ENCODE peak calls at places on chromosomes 4 and X, in four cellular contexts. Y, N, Q and E are unnamed samples.

GRCh38 chrX:41180194-41180902 is 95.1 kb downstream of the USP9X start:
- DNase-seq in N (peak; percentile 21), Y (peak; percentile 57), Q (peak; percentile 32), E (no peak)

GRCh38 chr4:123891901-123892300 is 495.3 kb downstream of the SPRY1 start:
- DNase-seq in Q (no peak), N (no peak), Y (no peak), E (no peak)

GRCh38 chrX:138745215-138745614 is 33.7 kb upstream of the FGF13 start:
- DNase-seq in Y (no peak), Q (no peak), N (no peak), E (no peak)

GRCh38 chr4:184416913-184417734 is 57.2 kb downstream of the IRF2 start:
- DNase-seq in Q (peak; percentile 13), N (peak; percentile 24), Y (no peak), E (no peak)

GRCh38 chr4:48718818-48719465 is 61.1 kb downstream of the FRYL start:
- DNase-seq in Q (no peak), N (no peak), Y (no peak), E (no peak)

GRCh38 chr4:13483142-13484044 is 747 bp downstream of the RAB28 start:
- DNase-seq in Y (peak; percentile 56), Q (no peak), N (peak; percentile 23), E (peak; percentile 72)

GRCh38 chr4:9898596-9899345 is 117.3 kb downstream of the DRD5 start:
- DNase-seq in Y (peak; percentile 77), N (no peak), Q (no peak), E (no peak)

GRCh38 chr4:3629665-3630064 is 97.4 kb upstream of the LRPAP1 start:
- DNase-seq in Q (no peak), Y (no peak), N (no peak), E (no peak)

GRCh38 chr4:108360857-108361820 is 192.4 kb upstream of the LEF1 start:
- DNase-seq in Y (no peak), Q (no peak), N (peak; percentile 8), E (no peak)

GRCh38 chr4:139562067-139562684 is 6.2 kb upstream of the SETD7 start:
- DNase-seq in N (no peak), Y (no peak), Q (no peak), E (no peak)

GRCh38 chr4:72312032-72312650 is 256.9 kb downstream of the ADAMTS3 start:
- DNase-seq in Y (peak; percentile 81), Q (no peak), N (peak; percentile 5), E (peak; percentile 83)

GRCh38 chr4:6802050-6802449 is 19.5 kb downstream of the KIAA0232 start:
- DNase-seq in Q (no peak), N (no peak), Y (no peak), E (no peak)

GRCh38 chr4:184300816-184301215 is 83.1 kb upstream of the ENPP6 start:
- DNase-seq in N (no peak), Q (no peak), Y (no peak), E (no peak)

GRCh38 chr4:26022346-26022891 is 108.4 kb downstream of the SMIM20 start:
- DNase-seq in Q (no peak), Y (no peak), N (no peak), E (no peak)

GRCh38 chr4:163542275-163542674 is 47.8 kb downstream of the TMA16 start:
- DNase-seq in N (no peak), Q (no peak), Y (no peak), E (no peak)

GRCh38 chr4:102780476-102781144 is 19.8 kb upstream of the MANBA start:
- DNase-seq in Y (no peak), N (no peak), Q (no peak), E (no peak)

GRCh38 chrX:129360175-129360574 is 163.1 kb downstream of the SMARCA1 start:
- DNase-seq in Y (peak; percentile 18), Q (no peak), N (no peak), E (no peak)

GRCh38 chrX:38649674-38650647 is 88.6 kb downstream of the TSPAN7 start:
- DNase-seq in Q (no peak), N (peak; percentile 69), Y (no peak), E (no peak)

GRCh38 chrX:153635788-153636668 is 11.0 kb upstream of the DUSP9 start:
- DNase-seq in Y (no peak), N (peak; percentile 8), Q (no peak), E (no peak)

GRCh38 chr4:94208268-94208667 is 603 bp downstream of the SMARCAD1 start:
- DNase-seq in Q (no peak), Y (no peak), N (no peak), E (no peak)

GRCh38 chr4:95155759-95156451 is 392.9 kb downstream of the UNC5C start:
- DNase-seq in Q (no peak), Y (no peak), N (no peak), E (no peak)

GRCh38 chrX:39728025-39728424 is 369.7 kb downstream of the BCOR start:
- DNase-seq in Y (no peak), Q (no peak), N (no peak), E (no peak)

GRCh38 chr4:53987761-53988171 is 76.6 kb downstream of the CHIC2 start:
- DNase-seq in N (no peak), Q (no peak), Y (no peak), E (no peak)

GRCh38 chr4:7194251-7195137 is 2.2 kb downstream of the SORCS2 start:
- DNase-seq in Q (no peak), Y (no peak), N (no peak), E (no peak)

GRCh38 chr4:95386410-95386809 is 162.4 kb downstream of the UNC5C start:
- DNase-seq in Q (no peak), N (no peak), Y (no peak), E (no peak)

GRCh38 chr4:128648021-128648420 is 161.5 kb upstream of the JADE1 start:
- DNase-seq in Y (no peak), N (no peak), Q (no peak), E (no peak)

GRCh38 chr4:31272662-31273061 is 552.5 kb downstream of the PCDH7 start:
- DNase-seq in Y (no peak), Q (no peak), N (no peak), E (no peak)